ENCODE peak calls at places on chromosomes 4 and X, in four cellular contexts. O is K562, Y is HepG2, X is GM12878. K is an unnamed sample. For H3K4me1, the result is how much of the 10 kb centered on the place peaks cover.

GRCh38 chrX:55710701-55711100 is 6.8 kb upstream of the RRAGB start:
- DNase-seq in O (no peak), Y (no peak), X (no peak), K (peak)

GRCh38 chr4:38078590-38079381 is 118.6 kb downstream of the PTTG2 start:
- DNase-seq in O (no peak), Y (peak), X (no peak), K (peak)

GRCh38 chr4:150302553-150302952 is 224.3 kb downstream of the DCLK2 start:
- DNase-seq in O (peak), Y (peak), X (no peak), K (peak)

GRCh38 chrX:15293471-15293870 is 22.0 kb downstream of the ASB11 start:
- DNase-seq in O (no peak), Y (no peak), X (no peak), K (no peak)

GRCh38 chrX:129939986-129940385 is 34.0 kb downstream of the UTP14A start:
- DNase-seq in O (no peak), Y (no peak), X (no peak), K (no peak)

GRCh38 chr4:13208558-13209193 is 275.5 kb downstream of the RAB28 start:
- DNase-seq in O (peak), Y (no peak), X (no peak), K (no peak)

GRCh38 chr4:19729873-19730735 is 521.6 kb upstream of the SLIT2 start:
- DNase-seq in O (no peak), Y (no peak), X (no peak), K (no peak)

GRCh38 chrX:23841847-23842522 is 59.0 kb downstream of the SAT1 start:
- DNase-seq in O (no peak), Y (peak), X (no peak), K (no peak)

GRCh38 chr4:164536829-164537228 is 217.1 kb upstream of the SMIM31 start:
- DNase-seq in O (no peak), Y (peak), X (no peak), K (peak)

GRCh38 chr4:17997129-17997528 is 24.4 kb downstream of the LCORL start:
- DNase-seq in O (no peak), Y (no peak), X (no peak), K (no peak)

GRCh38 chrX:38816158-38816557 is 14.9 kb downstream of the MID1IP1 start:
- DNase-seq in O (no peak), Y (no peak), X (no peak), K (no peak)

GRCh38 chr4:82886145-82886942 is 4.6 kb downstream of the SEC31A start:
- DNase-seq in O (no peak), Y (peak), X (no peak), K (no peak)

GRCh38 chrX:142637206-142637605 is 388.5 kb upstream of the SPANXN4 start:
- DNase-seq in O (no peak), Y (no peak), X (no peak), K (no peak)

GRCh38 chrX:135484636-135485289 is 35.7 kb upstream of the INTS6L start:
- DNase-seq in O (peak), Y (peak), X (no peak), K (peak)

GRCh38 chr4:119666653-119667091 is 38.1 kb upstream of the PDE5A start:
- DNase-seq in O (no peak), Y (no peak), X (no peak), K (no peak)

GRCh38 chr4:7649741-7650531 is 215.2 kb upstream of the PSAPL1 start:
- DNase-seq in O (no peak), Y (no peak), X (peak), K (no peak)

GRCh38 chr4:47071863-47072441 is 40.6 kb downstream of the GABRB1 start:
- DNase-seq in O (no peak), Y (no peak), X (no peak), K (no peak)

GRCh38 chr4:83011779-83012630 is 1.4 kb upstream of the LIN54 start:
- DNase-seq in O (no peak), Y (no peak), X (no peak), K (no peak)

GRCh38 chr4:4842476-4843441 is 16.7 kb upstream of the MSX1 start:
- DNase-seq in O (no peak), Y (no peak), X (no peak), K (no peak)

GRCh38 chrX:71487814-71488213 is 45.1 kb upstream of the OGT start:
- DNase-seq in O (no peak), Y (peak), X (no peak), K (no peak)

GRCh38 chrX:68284281-68284904 is 148.9 kb downstream of the OPHN1 start:
- DNase-seq in O (no peak), Y (no peak), X (no peak), K (no peak)

GRCh38 chrX:85326234-85327059 is 53.0 kb downstream of the POF1B start:
- DNase-seq in O (no peak), Y (no peak), X (no peak), K (no peak)

GRCh38 chr4:37873383-37873782 is 17.5 kb upstream of the TBC1D1 start:
- DNase-seq in O (no peak), Y (peak), X (no peak), K (peak)

GRCh38 chr4:6673660-6674499 is 19.8 kb upstream of the S100P start:
- DNase-seq in O (peak), Y (peak), X (peak), K (peak)

GRCh38 chr4:121421594-121421993 is 40.8 kb upstream of the QRFPR start:
- DNase-seq in O (no peak), Y (no peak), X (no peak), K (no peak)

GRCh38 chr4:101355767-101356702 is 8.7 kb upstream of the PPP3CA start:
- DNase-seq in O (no peak), Y (peak), X (no peak), K (peak)

GRCh38 chr4:70721747-70722146 is at the start of gene RUFY3:
- DNase-seq in O (no peak), Y (no peak), X (no peak), K (no peak)

GRCh38 chr4:145709843-145710242 is 29.9 kb downstream of the C4orf51 start:
- DNase-seq in O (no peak), Y (no peak), X (no peak), K (no peak)

GRCh38 chr4:111213520-111213919 is 590.6 kb upstream of the PITX2 start:
- DNase-seq in O (no peak), Y (peak), X (no peak), K (no peak)

GRCh38 chr4:150033937-150034336 is 44.3 kb upstream of the DCLK2 start:
- DNase-seq in O (no peak), Y (no peak), X (no peak), K (no peak)

GRCh38 chrX:25853002-25853479 is 285.1 kb upstream of the MAGEB18 start:
- DNase-seq in O (no peak), Y (no peak), X (no peak), K (no peak)

GRCh38 chrX:87338510-87338909 is 179.1 kb upstream of the KLHL4 start:
- DNase-seq in O (no peak), Y (peak), X (no peak), K (peak)

GRCh38 chr4:79445371-79445781 is 37.3 kb upstream of the GK2 start:
- DNase-seq in O (no peak), Y (no peak), X (no peak), K (no peak)

GRCh38 chr4:182917182-182918043 is at the start of gene DCTD:
- DNase-seq in O (peak), Y (peak), X (no peak), K (no peak)

GRCh38 chr4:78033859-78034258 is 23.3 kb upstream of the FRAS1 start:
- DNase-seq in O (no peak), Y (no peak), X (no peak), K (no peak)

GRCh38 chr4:7807351-7807921 is 132.2 kb downstream of the AFAP1 start:
- DNase-seq in O (no peak), Y (no peak), X (no peak), K (no peak)

GRCh38 chr4:8026455-8026854 is 86.8 kb upstream of the AFAP1 start:
- DNase-seq in O (no peak), Y (no peak), X (no peak), K (no peak)

GRCh38 chr4:74621616-74622015 is 172.7 kb downstream of the BTC start:
- DNase-seq in O (no peak), Y (no peak), X (no peak), K (no peak)

DNA sequence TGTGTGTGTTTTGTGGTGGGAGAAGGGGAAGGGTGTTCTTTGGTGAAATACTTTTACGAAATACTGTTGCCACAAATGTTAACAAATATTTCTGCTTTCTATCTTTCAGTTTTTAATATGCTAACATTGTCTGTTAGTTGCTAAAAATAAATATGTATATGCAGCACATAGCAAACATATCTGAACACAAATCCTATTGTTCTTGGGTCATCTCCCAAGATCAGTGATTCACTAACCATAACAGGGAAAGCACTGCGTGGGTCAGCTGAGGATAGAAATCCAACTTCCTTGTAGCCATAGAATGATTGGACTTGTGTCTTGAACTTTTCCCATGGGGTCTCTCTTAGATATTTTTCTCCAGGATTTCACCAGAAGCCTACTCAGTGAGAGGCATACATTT is 250.3 kb upstream of the FAM47A start:
- DNase-seq in O (no peak), Y (no peak), X (no peak), K (no peak)
- TF ChIP-seq ESRRA in O (no peak), Y (no peak), X (no peak), K (no peak)

DNA sequence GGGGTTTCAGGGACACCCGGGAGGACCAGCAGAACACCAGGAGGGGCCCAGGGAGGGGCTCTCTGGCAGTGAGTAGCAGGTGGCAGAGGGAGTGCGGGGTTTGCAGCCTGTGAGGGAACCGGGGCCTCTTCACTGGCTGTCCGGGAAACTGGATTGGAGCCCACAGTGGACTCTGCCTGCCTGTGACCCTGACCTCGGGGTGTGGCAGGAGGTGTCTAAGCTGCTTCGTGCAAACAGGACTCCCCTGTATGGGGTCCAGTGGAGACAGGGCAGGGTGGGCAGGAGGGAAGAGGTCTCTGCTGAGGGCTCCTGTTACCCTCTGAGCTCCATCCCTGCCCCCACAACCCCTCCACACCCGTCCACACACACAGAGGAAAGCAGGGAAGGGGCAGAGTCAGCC is 50.1 kb downstream of the FAM53A start:
- DNase-seq in O (no peak), Y (no peak), X (no peak), K (no peak)
- H3K4me1 ChIP-seq in O (half or more), Y (under half), X (under half), K (under half)

GRCh38 chrX:153339662-153340061 is 5.7 kb downstream of the ZNF275 start:
- DNase-seq in O (peak), Y (no peak), X (no peak), K (no peak)

GRCh38 chrX:153342762-153343558 is 9.0 kb downstream of the ZNF275 start:
- DNase-seq in O (no peak), Y (no peak), X (no peak), K (no peak)

GRCh38 chrX:153336988-153337387 is 3.0 kb downstream of the ZNF275 start:
- DNase-seq in O (no peak), Y (no peak), X (no peak), K (no peak)

GRCh38 chrX:153338836-153339235 is 4.9 kb downstream of the ZNF275 start:
- DNase-seq in O (no peak), Y (no peak), X (no peak), K (no peak)

DNA sequence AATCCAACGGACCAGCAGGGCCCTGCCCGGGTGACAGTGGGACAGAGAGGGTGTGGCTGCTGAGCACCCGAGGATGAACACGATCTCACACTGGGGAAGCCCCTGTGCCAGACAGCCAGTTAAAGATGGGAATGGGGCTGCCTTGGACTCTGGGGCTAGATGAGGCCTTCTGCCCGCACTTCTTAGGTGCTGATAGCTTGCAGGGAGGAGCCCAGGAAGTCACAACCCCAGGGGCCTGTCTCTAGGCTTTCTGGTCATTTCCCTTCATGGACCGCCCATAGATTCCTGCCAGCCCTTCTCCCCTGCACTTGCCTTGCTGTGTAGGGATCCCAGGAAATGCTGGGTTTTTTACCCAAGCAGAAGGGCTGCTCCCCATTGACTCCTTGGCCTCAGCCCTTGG is 6.2 kb downstream of the ZNF275 start:
- DNase-seq in O (peak), Y (no peak), X (no peak), K (no peak)
- TF ChIP-seq ESRRA in O (no peak), Y (no peak), X (no peak), K (no peak)

GRCh38 chr4:138053601-138054322 is 188.4 kb downstream of the SLC7A11 start:
- DNase-seq in O (no peak), Y (no peak), X (no peak), K (peak)
- H3K4me1 ChIP-seq in O (under half), Y (under half), X (under half), K (under half)

DNA sequence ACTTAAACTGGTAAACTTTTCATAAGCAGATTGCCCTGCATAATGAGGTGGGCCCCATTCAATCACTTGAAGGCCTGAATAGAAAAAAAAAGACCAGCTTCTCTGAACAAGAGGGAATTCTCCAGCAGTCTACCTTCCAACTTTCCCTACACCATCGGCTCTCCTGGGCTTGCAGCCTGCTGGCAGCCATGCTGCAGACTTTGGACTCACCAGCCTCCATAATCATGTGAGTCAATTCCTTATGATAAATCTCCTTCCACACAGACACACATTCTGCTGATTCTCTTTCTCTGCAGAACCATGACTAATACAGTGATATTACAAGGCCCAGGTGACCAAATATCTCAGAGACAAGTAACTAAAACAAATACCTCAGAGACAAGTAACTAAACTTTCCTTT is 113.8 kb upstream of the WDR17 start:
- DNase-seq in O (no peak), Y (no peak), X (no peak), K (no peak)
- TF ChIP-seq ESRRA in O (no peak), Y (no peak), X (no peak), K (no peak)

GRCh38 chrX:40007136-40007535 is 90.6 kb downstream of the BCOR start:
- DNase-seq in O (no peak), Y (no peak), X (no peak), K (no peak)

GRCh38 chrX:40006025-40007017 is 91.4 kb downstream of the BCOR start:
- DNase-seq in O (no peak), Y (no peak), X (no peak), K (no peak)

GRCh38 chrX:40008841-40009461 is 88.8 kb downstream of the BCOR start:
- DNase-seq in O (no peak), Y (no peak), X (no peak), K (no peak)

GRCh38 chrX:40009462-40009851 is 88.3 kb downstream of the BCOR start:
- DNase-seq in O (no peak), Y (no peak), X (no peak), K (no peak)

GRCh38 chrX:40007746-40008705 is 89.7 kb downstream of the BCOR start:
- DNase-seq in O (no peak), Y (no peak), X (no peak), K (no peak)
- H3K4me1 ChIP-seq in O (under half), Y (under half), X (under half), K (under half)

GRCh38 chr4:159060161-159060560 is 42.7 kb upstream of the RAPGEF2 start:
- DNase-seq in O (no peak), Y (no peak), X (no peak), K (no peak)
- TF ChIP-seq ESRRA in O (no peak), Y (no peak), X (no peak), K (no peak)

GRCh38 chrX:107768051-107768450 is 7.5 kb downstream of the TSC22D3 start:
- DNase-seq in O (no peak), Y (no peak), X (no peak), K (no peak)

GRCh38 chrX:107766470-107767140 is 9.0 kb downstream of the TSC22D3 start:
- DNase-seq in O (no peak), Y (no peak), X (no peak), K (no peak)

GRCh38 chrX:107773906-107774435 is 1.6 kb downstream of the TSC22D3 start:
- DNase-seq in O (no peak), Y (no peak), X (no peak), K (no peak)

GRCh38 chrX:107773206-107773605 is 2.4 kb downstream of the TSC22D3 start:
- DNase-seq in O (no peak), Y (no peak), X (no peak), K (no peak)

GRCh38 chrX:107769581-107770317 is 5.8 kb downstream of the TSC22D3 start:
- DNase-seq in O (no peak), Y (no peak), X (no peak), K (no peak)
- H3K4me1 ChIP-seq in O (under half), Y (under half), X (under half), K (under half)

DNA sequence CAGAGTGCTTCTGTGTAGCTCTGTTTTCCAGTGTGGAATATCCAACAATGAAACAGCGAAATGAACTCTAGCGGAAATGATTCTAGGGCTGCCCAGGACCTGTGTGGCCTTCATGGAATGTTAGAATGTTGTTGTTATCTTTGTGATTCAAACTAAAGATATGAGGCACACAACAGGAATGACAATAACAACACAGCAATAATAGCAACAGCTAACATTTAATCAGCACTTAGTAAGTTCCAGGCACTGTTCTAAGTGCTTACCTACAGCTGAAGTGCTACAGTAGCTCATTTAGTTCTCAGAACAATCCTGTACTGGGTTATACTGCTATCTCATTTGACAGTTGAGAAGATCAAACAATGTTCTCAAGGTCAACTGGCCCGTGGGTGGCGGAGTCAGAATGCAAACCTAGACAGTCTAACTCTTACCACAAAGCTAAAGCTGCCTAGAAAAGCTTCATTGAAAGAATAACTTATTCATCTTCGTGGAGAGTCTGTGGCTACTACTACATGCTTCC is 63.7 kb downstream of the MAML3 start:
- DNase-seq in O (no peak), Y (peak), X (no peak), K (peak)
- TF ChIP-seq ESRRA in O (no peak), Y (no peak), X (no peak), K (no peak)